ENCODE peak calls at places on chromosomes 2 and 18, in four cellular contexts. D is caudate nucleus; B is activated naive CD8-positive, alpha-beta T cell treated with anti-CD3 and anti-CD28 coated beads, Interleukin-2, amount 50 U/mL, for 24 hours; Q is NCI-H748 treated with DMSO at 0.1 percent for 48 hours. C is an unnamed sample.

GRCh38 chr2:74821177-74822124 is 12.5 kb upstream of the HK2 start:
- DNase-seq in D (no peak), B (no peak), Q (no peak), C (no peak)

GRCh38 chr2:138236142-138236541 is 265.4 kb upstream of the SPOPL start:
- DNase-seq in D (no peak), B (no peak), Q (no peak), C (no peak)

GRCh38 chr2:215579809-215580208 is 143.9 kb upstream of the FN1 start:
- DNase-seq in D (no peak), B (no peak), Q (no peak), C (no peak)

GRCh38 chr2:207163053-207163814 is 2.5 kb downstream of the KLF7 start:
- DNase-seq in D (peak; percentile 43), B (no peak), Q (no peak), C (no peak)

GRCh38 chr2:206477296-206477695 is 34.0 kb downstream of the ADAM23 start:
- DNase-seq in D (no peak), B (no peak), Q (peak; percentile 33), C (no peak)

GRCh38 chr2:218000137-218000536 is 2.7 kb downstream of the TNS1 start:
- DNase-seq in D (no peak), B (no peak), Q (no peak), C (no peak)

GRCh38 chr18:31744661-31745060 is 16.0 kb downstream of the SLC25A52 start:
- DNase-seq in D (no peak), B (no peak), Q (no peak), C (no peak)

GRCh38 chr2:52695731-52696130 is 1071.9 kb upstream of the CHAC2 start:
- DNase-seq in D (no peak), B (no peak), Q (no peak), C (no peak)

GRCh38 chr18:68263481-68263880 is 451.4 kb downstream of the TMX3 start:
- DNase-seq in D (no peak), B (no peak), Q (no peak), C (no peak)

GRCh38 chr2:37149626-37150322 is 7.0 kb downstream of the EIF2AK2 start:
- DNase-seq in D (no peak), B (no peak), Q (no peak), C (no peak)

GRCh38 chr2:7022486-7022885 is 105.3 kb downstream of the RNF144A start:
- DNase-seq in D (no peak), B (no peak), Q (no peak), C (no peak)

GRCh38 chr2:20042531-20042930 is 8.9 kb downstream of the LAPTM4A start:
- DNase-seq in D (no peak), B (no peak), Q (no peak), C (no peak)

GRCh38 chr2:199462167-199462976 is 4.6 kb upstream of the SATB2 start:
- DNase-seq in D (no peak), B (no peak), Q (no peak), C (no peak)